ENCODE peak calls at places on chromosomes 7 and 10, in eight cellular contexts. F, S, V, M, R, D, J and I are unnamed samples.
A peak's percentile ranks its signal among the peaks of the same experiment; 100 is the strongest.

GRCh38 chr7:24932815-24933214 is 47.2 kb downstream of the OSBPL3 start:
- DNase-seq in V (no peak), D (no peak), J (no peak), F (no peak), S (no peak), R (no peak), M (no peak), I (no peak)

GRCh38 chr7:39650676-39651075 is 27.3 kb downstream of the RALA start:
- DNase-seq in V (no peak), D (no peak), S (no peak), M (no peak), J (no peak), F (no peak), R (no peak), I (no peak)

GRCh38 chr7:72753781-72754180 is 74.2 kb downstream of the TYW1B start:
- DNase-seq in S (no peak), J (no peak), R (no peak), D (no peak), F (no peak), V (no peak), M (no peak), I (no peak)

GRCh38 chr7:120184866-120185265 is 88.1 kb upstream of the KCND2 start:
- DNase-seq in S (no peak), F (no peak), M (no peak), R (no peak), D (no peak), J (no peak), V (no peak), I (no peak)

GRCh38 chr10:21030096-21030495 is 133.0 kb upstream of the NEBL start:
- DNase-seq in D (no peak), V (no peak), J (no peak), F (peak; percentile 68), S (no peak), R (no peak), M (no peak), I (no peak)

GRCh38 chr10:12782537-12782936 is 219.0 kb downstream of the CCDC3 start:
- DNase-seq in M (peak; percentile 75), F (peak; percentile 61), V (no peak), J (peak; percentile 53), D (peak; percentile 57), R (peak; percentile 84), S (no peak), I (no peak)

GRCh38 chr10:79982861-79983260 is 34.0 kb upstream of the SFTPD start:
- DNase-seq in F (no peak), J (no peak), D (no peak), V (no peak), R (peak; percentile 48), M (no peak), S (no peak), I (no peak)

GRCh38 chr10:59057350-59057749 is 119.1 kb upstream of the PHYHIPL start:
- DNase-seq in M (no peak), J (no peak), V (no peak), F (no peak), S (no peak), R (no peak), D (no peak), I (no peak)

GRCh38 chr7:84195295-84196006 is 862 bp upstream of the SEMA3A start:
- DNase-seq in S (no peak), R (no peak), D (no peak), M (no peak), F (no peak), V (no peak), J (no peak), I (no peak)

GRCh38 chr10:87585565-87586514 is 73.8 kb upstream of the PAPSS2 start:
- DNase-seq in S (no peak), J (no peak), M (no peak), R (no peak), F (peak; percentile 87), V (peak; percentile 85), D (peak; percentile 67), I (no peak)

GRCh38 chr10:62373639-62373994 is 552 bp upstream of the ZNF365 start:
- DNase-seq in R (no peak), M (no peak), S (no peak), J (no peak), V (no peak), D (no peak), F (no peak), I (no peak)

GRCh38 chr10:62376064-62377025 is 2.2 kb downstream of the ZNF365 start:
- DNase-seq in F (no peak), S (no peak), R (no peak), J (no peak), V (no peak), M (no peak), D (no peak), I (no peak)

GRCh38 chr10:62377026-62377415 is 2.9 kb downstream of the ZNF365 start:
- DNase-seq in J (no peak), F (no peak), R (no peak), S (no peak), D (no peak), V (no peak), M (no peak), I (no peak)

GRCh38 chr10:62374862-62375710 is 917 bp downstream of the ZNF365 start:
- DNase-seq in S (no peak), R (no peak), M (no peak), J (no peak), D (no peak), V (no peak), F (peak; percentile 29), I (no peak)

DNA sequence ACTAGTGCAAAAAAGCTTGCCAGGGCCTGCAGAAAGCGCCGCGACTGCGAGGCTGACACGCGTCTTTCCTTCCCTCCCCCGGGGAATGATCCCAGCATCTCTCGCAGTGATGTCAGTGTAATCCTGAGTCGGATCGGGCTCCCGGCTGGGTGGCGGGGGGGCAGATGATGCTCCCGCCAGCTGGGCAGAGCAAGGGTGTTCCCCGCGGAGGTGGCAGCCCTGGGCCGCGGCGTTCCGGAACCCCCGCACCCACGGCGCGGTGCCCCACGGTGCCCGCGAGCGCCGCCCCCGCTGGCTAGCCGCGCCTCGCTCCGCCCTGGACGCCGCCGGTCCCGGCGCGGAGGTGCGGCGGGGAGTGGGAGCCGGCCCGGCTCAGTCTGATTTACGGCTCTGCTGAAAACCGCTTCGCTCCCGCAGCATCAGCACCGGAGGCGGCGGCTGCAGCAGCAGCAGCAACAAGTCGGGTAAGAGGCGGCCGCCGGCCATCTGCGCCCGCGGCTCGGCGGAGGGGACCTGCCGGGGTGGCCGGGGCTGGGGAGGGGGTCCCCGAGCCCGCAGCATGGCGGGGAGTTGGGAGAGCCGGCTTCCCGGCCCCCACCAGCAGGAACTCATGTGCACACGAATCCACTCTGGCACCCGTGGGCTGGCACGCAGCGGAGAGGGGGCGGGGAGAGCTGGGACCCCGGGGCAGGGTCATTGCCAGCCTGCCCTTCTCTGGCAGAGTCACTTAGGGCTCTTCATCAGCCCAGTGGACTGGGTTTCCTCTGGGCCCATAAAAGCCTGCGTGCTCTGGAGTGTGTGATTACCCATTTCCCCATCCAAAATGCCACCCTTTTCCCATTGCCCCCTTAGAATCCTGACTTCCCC is at the start of gene ZNF365:
- DNase-seq in V (peak; percentile 27), R (peak; percentile 81), M (peak; percentile 64), S (peak; percentile 18), F (peak; percentile 23), D (no peak), J (peak; percentile 15), I (peak; percentile 85)
- TF ChIP-seq CTCF in V (no peak), R (no peak), M (no peak), S (no peak), F (no peak), D (no peak), J (no peak), I (peak; percentile 23)

GRCh38 chr7:107879400-107880035 is 11.5 kb upstream of the DLD start:
- DNase-seq in M (no peak), R (peak; percentile 64), V (peak; percentile 60), J (peak; percentile 45), S (no peak), F (peak; percentile 63), D (peak; percentile 41), I (no peak)
- TF ChIP-seq CTCF in M (peak; percentile 38), R (peak; percentile 91), V (peak; percentile 86), J (peak; percentile 76), S (peak; percentile 80), F (peak; percentile 83), D (peak; percentile 83), I (peak; percentile 83)

GRCh38 chr7:2892571-2892970 is 48.5 kb upstream of the GNA12 start:
- DNase-seq in D (no peak), S (no peak), R (no peak), F (no peak), M (no peak), J (no peak), V (no peak), I (no peak)

GRCh38 chr7:2894118-2894940 is 50.2 kb upstream of the GNA12 start:
- DNase-seq in F (no peak), V (no peak), D (no peak), S (peak; percentile 41), R (no peak), M (no peak), J (peak; percentile 76), I (no peak)

GRCh38 chr7:2896141-2896540 is 52.0 kb upstream of the GNA12 start:
- DNase-seq in S (no peak), V (no peak), F (no peak), J (no peak), D (no peak), R (no peak), M (no peak), I (no peak)

GRCh38 chr7:2893411-2893861 is 49.3 kb upstream of the GNA12 start:
- DNase-seq in J (peak; percentile 56), R (no peak), V (no peak), F (no peak), S (no peak), M (no peak), D (no peak), I (no peak)

DNA sequence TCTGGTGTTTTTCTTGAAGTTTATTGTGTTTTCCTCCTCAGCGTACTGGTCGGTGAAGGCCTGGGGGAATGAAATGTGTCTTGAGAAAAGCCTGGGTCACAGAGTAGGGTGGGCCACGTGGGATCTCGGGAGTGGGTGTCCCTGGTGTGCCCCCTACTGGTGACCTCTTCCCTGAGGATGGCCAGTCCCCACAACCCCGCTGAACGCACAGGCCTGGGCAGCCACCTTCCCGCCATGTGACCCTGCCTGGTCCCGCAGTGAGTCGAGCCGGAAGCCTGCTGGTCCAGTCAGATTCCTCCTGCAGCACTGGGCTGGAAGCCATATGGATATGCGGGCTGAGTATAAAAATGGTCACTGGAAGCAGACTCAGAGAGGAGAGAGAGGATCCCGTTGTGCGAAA is 52.9 kb upstream of the GNA12 start:
- DNase-seq in M (peak; percentile 50), R (peak; percentile 74), D (no peak), F (no peak), V (no peak), J (no peak), S (no peak), I (no peak)
- TF ChIP-seq CTCF in M (peak; percentile 29), R (peak; percentile 53), D (no peak), F (no peak), V (no peak), J (no peak), S (no peak), I (no peak)

GRCh38 chr7:110001254-110001938 is 1089.5 kb upstream of the LRRN3 start:
- DNase-seq in D (no peak), R (no peak), F (no peak), S (no peak), M (no peak), J (no peak), V (no peak), I (no peak)

GRCh38 chr7:110007316-110007910 is 1083.5 kb upstream of the LRRN3 start:
- DNase-seq in R (no peak), S (no peak), D (no peak), V (no peak), J (no peak), F (no peak), M (no peak), I (no peak)

GRCh38 chr7:109997837-109998236 is 1093.1 kb upstream of the LRRN3 start:
- DNase-seq in F (no peak), J (no peak), V (no peak), D (no peak), R (no peak), S (no peak), M (no peak), I (no peak)

GRCh38 chr7:110003827-110004226 is 1087.1 kb upstream of the LRRN3 start:
- DNase-seq in S (no peak), M (no peak), V (no peak), F (no peak), R (no peak), J (no peak), D (no peak), I (no peak)
- TF ChIP-seq CTCF in S (no peak), M (no peak), V (no peak), F (peak; percentile 7), R (peak; percentile 44), J (no peak), D (no peak), I (no peak)